ENCODE peak calls at places on chromosome 15, in four cellular contexts. K is fibroblast of lung, N is left ventricle myocardium inferior, C is neural progenitor cell. U is an unnamed sample. For H3K4me1, the result is how much of the 10 kb centered on the place peaks cover.

GRCh38 chr15:62248277-62248974 is 83.3 kb upstream of the C2CD4B start:
- DNase-seq in K (no peak), N (no peak), C (no peak), U (no peak)

GRCh38 chr15:76674883-76675282 is 230.3 kb downstream of the SCAPER start:
- DNase-seq in K (peak), N (no peak), C (no peak), U (no peak)

GRCh38 chr15:60761505-60761845 is 282.5 kb upstream of the ICE2 start:
- DNase-seq in K (no peak), N (no peak), C (no peak), U (no peak)

GRCh38 chr15:78752492-78753358 is 58.5 kb downstream of the ADAMTS7 start:
- DNase-seq in K (no peak), N (no peak), C (peak), U (peak)

GRCh38 chr15:79901958-79902357 is 5.1 kb upstream of the MTHFS start:
- DNase-seq in K (no peak), N (no peak), C (no peak), U (no peak)

GRCh38 chr15:35691176-35691761 is 145.3 kb upstream of the DPH6 start:
- DNase-seq in K (no peak), N (no peak), C (no peak), U (no peak)

GRCh38 chr15:36844453-36845094 is 255.8 kb downstream of the MEIS2 start:
- DNase-seq in K (peak), N (no peak), C (peak), U (no peak)

GRCh38 chr15:79811406-79812405 is 85.1 kb downstream of the MTHFS start:
- DNase-seq in K (peak), N (peak), C (no peak), U (peak)

GRCh38 chr15:85044251-85044853 is 62.7 kb downstream of the PDE8A start:
- DNase-seq in K (peak), N (no peak), C (peak), U (peak)

GRCh38 chr15:64099379-64099778 is 3.6 kb downstream of the SNX1 start:
- DNase-seq in K (no peak), N (no peak), C (no peak), U (no peak)

GRCh38 chr15:89486726-89487050 is 9.7 kb downstream of the RHCG start:
- DNase-seq in K (no peak), N (no peak), C (peak), U (peak)

GRCh38 chr15:88897456-88898194 is 2.3 kb upstream of the HAPLN3 start:
- DNase-seq in K (peak), N (peak), C (peak), U (peak)

GRCh38 chr15:31151301-31152233 is 50.0 kb upstream of the TRPM1 start:
- DNase-seq in K (no peak), N (no peak), C (no peak), U (no peak)

GRCh38 chr15:60477991-60478632 is 830 bp downstream of the ICE2 start:
- DNase-seq in K (peak), N (no peak), C (peak), U (no peak)

GRCh38 chr15:63465104-63465503 is 39.3 kb upstream of the USP3 start:
- DNase-seq in K (peak), N (no peak), C (no peak), U (no peak)

GRCh38 chr15:58066042-58066867 is 744 bp upstream of the ALDH1A2 start:
- DNase-seq in K (peak), N (peak), C (peak), U (peak)

GRCh38 chr15:35141743-35142356 is 56.8 kb upstream of the NANOGP8 start:
- DNase-seq in K (peak), N (no peak), C (no peak), U (no peak)

GRCh38 chr15:85579957-85580694 is 199.7 kb downstream of the AKAP13 start:
- DNase-seq in K (peak), N (peak), C (no peak), U (no peak)

GRCh38 chr15:62719316-62719715 is 323.2 kb upstream of the TPM1 start:
- DNase-seq in K (peak), N (no peak), C (no peak), U (no peak)

GRCh38 chr15:24955549-24955929 is 752 bp downstream of the SNRPN start:
- DNase-seq in K (no peak), N (peak), C (peak), U (peak)

GRCh38 chr15:25783607-25784131 is 79.5 kb downstream of the ATP10A start:
- DNase-seq in K (no peak), N (no peak), C (peak), U (no peak)

GRCh38 chr15:31397851-31398661 is 71.4 kb downstream of the KLF13 start:
- DNase-seq in K (no peak), N (peak), C (no peak), U (peak)

GRCh38 chr15:52520421-52520820 is 8.3 kb downstream of the MYO5A start:
- DNase-seq in K (no peak), N (no peak), C (no peak), U (no peak)

GRCh38 chr15:37046876-37047614 is 53.3 kb downstream of the MEIS2 start:
- DNase-seq in K (peak), N (no peak), C (peak), U (no peak)

GRCh38 chr15:93771429-93772020 is 459.8 kb upstream of the MCTP2 start:
- DNase-seq in K (no peak), N (no peak), C (no peak), U (no peak)

GRCh38 chr15:58980351-58980939 is 7.0 kb upstream of the RNF111 start:
- DNase-seq in K (peak), N (no peak), C (peak), U (no peak)

GRCh38 chr15:23859008-23859407 is 171.9 kb upstream of the NDN start:
- DNase-seq in K (no peak), N (no peak), C (no peak), U (no peak)

GRCh38 chr15:32824777-32825176 is 107.0 kb downstream of the GREM1 start:
- DNase-seq in K (peak), N (no peak), C (no peak), U (no peak)

GRCh38 chr15:91692596-91692995 is 160.9 kb upstream of the SLCO3A1 start:
- DNase-seq in K (no peak), N (no peak), C (no peak), U (no peak)

GRCh38 chr15:79442911-79443310 is 10.8 kb downstream of the MINAR1 start:
- DNase-seq in K (no peak), N (no peak), C (no peak), U (no peak)

GRCh38 chr15:29322407-29322806 is 52.8 kb upstream of the NSMCE3 start:
- DNase-seq in K (peak), N (no peak), C (peak), U (no peak)

GRCh38 chr15:85010472-85011209 is 29.0 kb downstream of the PDE8A start:
- DNase-seq in K (no peak), N (no peak), C (peak), U (no peak)

GRCh38 chr15:90291679-90292356 is 26.3 kb downstream of the NGRN start:
- DNase-seq in K (no peak), N (no peak), C (no peak), U (peak)

GRCh38 chr15:77786956-77787355 is 154.2 kb upstream of the LINGO1 start:
- DNase-seq in K (no peak), N (no peak), C (peak), U (no peak)

GRCh38 chr15:22888120-22888859 is 49.8 kb downstream of the NIPA2 start:
- DNase-seq in K (peak), N (no peak), C (no peak), U (no peak)

GRCh38 chr15:74265046-74265639 is 29.0 kb downstream of the CCDC33 start:
- DNase-seq in K (peak), N (no peak), C (peak), U (no peak)

GRCh38 chr15:95668201-95668600 is 662.3 kb upstream of the NR2F2 start:
- DNase-seq in K (no peak), N (no peak), C (no peak), U (no peak)

GRCh38 chr15:81061490-81062235 is 60.9 kb downstream of the TLNRD1 start:
- DNase-seq in K (peak), N (no peak), C (no peak), U (no peak)

GRCh38 chr15:101113114-101114005 is 138.5 kb downstream of the CHSY1 start:
- DNase-seq in K (no peak), N (no peak), C (no peak), U (no peak)

GRCh38 chr15:26028086-26028740 is 165.1 kb upstream of the ATP10A start:
- DNase-seq in K (peak), N (no peak), C (no peak), U (no peak)

GRCh38 chr15:69926721-69927120 is 171.0 kb downstream of the TLE3 start:
- DNase-seq in K (no peak), N (no peak), C (no peak), U (no peak)
- H3K4me1 ChIP-seq in K (under half), N (under half), C (under half), U (under half)

GRCh38 chr15:39783244-39783820 is 691 bp upstream of the FSIP1 start:
- DNase-seq in K (no peak), N (no peak), C (peak), U (no peak)

GRCh38 chr15:39784125-39784524 is 1.5 kb upstream of the FSIP1 start:
- DNase-seq in K (peak), N (no peak), C (no peak), U (no peak)

GRCh38 chr15:39785139-39785538 is 2.5 kb upstream of the FSIP1 start:
- DNase-seq in K (no peak), N (no peak), C (no peak), U (no peak)

GRCh38 chr15:39785806-39786205 is 3.2 kb upstream of the FSIP1 start:
- DNase-seq in K (no peak), N (no peak), C (no peak), U (no peak)

DNA sequence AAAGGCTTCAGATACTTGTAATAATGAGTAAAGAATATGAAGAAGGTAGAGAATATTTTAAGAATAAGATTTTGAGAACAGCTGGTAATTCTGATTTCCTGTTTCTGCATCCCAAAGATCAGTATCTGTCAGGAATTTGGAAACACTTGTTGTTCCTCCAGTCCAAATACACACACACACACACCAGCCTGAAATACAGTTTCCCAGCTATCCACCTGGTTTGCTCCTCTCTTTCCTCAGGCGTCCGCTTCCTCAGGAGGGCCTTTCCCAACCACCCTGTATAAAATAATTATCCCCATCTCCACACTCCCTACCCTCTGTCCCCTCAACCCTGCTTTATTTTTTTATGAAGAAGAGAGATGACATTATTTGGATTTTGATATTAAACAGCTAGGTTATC is 2.0 kb upstream of the FSIP1 start:
- DNase-seq in K (no peak), N (no peak), C (no peak), U (no peak)
- H3K4me3 ChIP-seq in K (no peak), N (no peak), C (no peak), U (no peak)

GRCh38 chr15:83378921-83379561 is 68.1 kb upstream of the SH3GL3 start:
- DNase-seq in K (no peak), N (no peak), C (no peak), U (no peak)

GRCh38 chr15:83379574-83379973 is 67.6 kb upstream of the SH3GL3 start:
- DNase-seq in K (peak), N (no peak), C (no peak), U (no peak)

GRCh38 chr15:83380026-83380425 is 67.1 kb upstream of the SH3GL3 start:
- DNase-seq in K (peak), N (no peak), C (no peak), U (no peak)

GRCh38 chr15:83380682-83381081 is 66.5 kb upstream of the SH3GL3 start:
- DNase-seq in K (peak), N (peak), C (peak), U (peak)
- TF ChIP-seq CTCF in K (peak), N (peak), C (peak), U (peak)

GRCh38 chr15:68345481-68345880 is 67.9 kb downstream of the FEM1B start:
- DNase-seq in K (no peak), N (no peak), C (no peak), U (no peak)

GRCh38 chr15:68344600-68344999 is 67.1 kb downstream of the FEM1B start:
- DNase-seq in K (no peak), N (no peak), C (no peak), U (no peak)

GRCh38 chr15:68341851-68342336 is 64.3 kb downstream of the FEM1B start:
- DNase-seq in K (no peak), N (no peak), C (no peak), U (no peak)

GRCh38 chr15:68342351-68342750 is 64.8 kb downstream of the FEM1B start:
- DNase-seq in K (no peak), N (no peak), C (no peak), U (no peak)

DNA sequence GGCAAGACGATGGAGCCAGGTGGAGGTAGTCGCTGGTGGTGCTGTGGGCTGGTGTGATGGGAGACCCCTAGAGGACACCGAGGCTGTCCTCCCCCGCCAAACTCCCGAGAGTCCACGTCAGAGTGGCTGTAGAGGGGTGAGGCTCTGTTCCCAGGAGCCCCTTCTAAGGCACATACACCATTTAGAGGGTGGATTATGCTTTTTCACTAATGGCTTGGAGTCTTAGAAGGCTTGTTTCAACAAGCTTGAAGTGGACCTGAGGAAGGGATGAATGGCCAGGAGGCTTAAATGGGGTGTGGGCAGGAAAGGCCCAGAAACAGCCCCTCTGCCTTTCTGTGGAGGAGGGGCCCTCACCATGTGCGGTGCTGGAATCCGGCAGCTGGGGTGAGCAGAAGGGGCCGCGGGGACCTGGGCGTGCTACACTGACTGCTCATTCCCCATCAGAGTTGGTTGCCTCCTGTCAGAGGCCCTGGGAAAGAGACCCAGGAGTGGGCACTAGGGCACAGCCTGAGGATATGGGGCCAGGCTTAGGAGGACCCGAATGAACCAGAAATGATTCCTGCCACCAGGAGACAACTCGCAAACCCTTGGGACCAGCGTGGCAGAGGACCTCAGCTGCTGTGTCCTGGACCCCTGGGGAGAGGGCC is 66.2 kb downstream of the FEM1B start:
- DNase-seq in K (no peak), N (no peak), C (no peak), U (no peak)
- H3K4me1 ChIP-seq in K (under half), N (half or more), C (under half), U (under half)

DNA sequence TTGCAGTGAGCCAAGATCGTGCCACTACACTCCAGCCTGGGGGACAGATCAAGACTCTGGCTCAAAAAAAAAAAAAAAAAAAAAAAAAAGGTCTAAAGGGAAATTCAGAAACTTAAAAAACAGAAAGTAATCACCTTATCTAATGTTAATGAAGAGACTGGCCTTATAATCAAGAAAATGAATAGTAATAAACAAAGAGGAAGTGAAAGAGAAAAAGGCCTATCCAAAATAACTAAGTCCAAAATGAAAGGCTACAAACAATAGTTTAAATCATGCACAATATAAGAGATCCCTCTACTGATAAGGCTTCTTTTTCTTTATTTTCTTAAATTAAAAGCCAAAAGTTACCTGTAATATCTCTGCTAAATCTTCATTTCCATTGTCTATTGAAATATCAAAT is 37.1 kb upstream of the HDC start:
- DNase-seq in K (no peak), N (no peak), C (no peak), U (no peak)
- H3K4me3 ChIP-seq in K (no peak), N (no peak), C (no peak), U (no peak)

DNA sequence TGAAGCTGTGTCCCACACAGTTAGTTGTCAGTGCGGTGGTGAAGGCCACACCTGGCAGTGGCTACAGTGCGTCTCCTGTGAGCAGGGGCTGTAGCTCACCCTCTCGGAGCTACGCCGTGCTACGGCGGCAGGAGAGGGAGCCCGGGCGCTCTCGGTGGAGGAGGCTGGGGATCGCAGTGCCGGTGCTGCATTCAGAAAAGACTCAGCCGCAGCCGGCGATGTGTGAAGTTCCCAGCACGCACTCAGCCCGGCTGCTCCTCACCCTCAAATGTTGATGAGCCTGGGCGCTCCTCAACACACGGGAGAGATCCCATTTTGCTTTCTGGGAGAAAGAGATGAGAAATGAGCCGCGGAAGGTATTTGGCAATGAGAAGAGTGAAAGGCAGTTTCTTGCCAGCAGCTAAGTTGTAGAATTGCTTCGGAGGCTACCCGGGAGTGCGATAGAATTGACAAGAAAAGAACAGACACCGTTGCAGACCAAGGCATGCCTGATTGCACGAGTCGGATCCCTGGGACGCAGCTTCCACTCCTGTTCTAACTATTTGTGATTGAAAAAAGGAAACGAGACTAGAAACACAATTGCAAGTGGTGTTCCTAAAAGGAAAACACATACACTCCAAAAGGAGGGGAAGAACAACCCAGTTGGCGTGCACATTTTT is at the start of gene UNC13C:
- DNase-seq in K (no peak), N (peak), C (peak), U (peak)
- TF ChIP-seq CTCF in K (no peak), N (no peak), C (no peak), U (no peak)

GRCh38 chr15:42366151-42366550 is 6.8 kb downstream of the CAPN3 start:
- DNase-seq in K (no peak), N (no peak), C (no peak), U (no peak)

GRCh38 chr15:42367041-42367440 is 7.7 kb downstream of the CAPN3 start:
- DNase-seq in K (no peak), N (no peak), C (no peak), U (no peak)

GRCh38 chr15:42363942-42364341 is 4.6 kb downstream of the CAPN3 start:
- DNase-seq in K (no peak), N (no peak), C (no peak), U (no peak)

GRCh38 chr15:42363487-42363886 is 4.2 kb downstream of the CAPN3 start:
- DNase-seq in K (no peak), N (no peak), C (no peak), U (no peak)

DNA sequence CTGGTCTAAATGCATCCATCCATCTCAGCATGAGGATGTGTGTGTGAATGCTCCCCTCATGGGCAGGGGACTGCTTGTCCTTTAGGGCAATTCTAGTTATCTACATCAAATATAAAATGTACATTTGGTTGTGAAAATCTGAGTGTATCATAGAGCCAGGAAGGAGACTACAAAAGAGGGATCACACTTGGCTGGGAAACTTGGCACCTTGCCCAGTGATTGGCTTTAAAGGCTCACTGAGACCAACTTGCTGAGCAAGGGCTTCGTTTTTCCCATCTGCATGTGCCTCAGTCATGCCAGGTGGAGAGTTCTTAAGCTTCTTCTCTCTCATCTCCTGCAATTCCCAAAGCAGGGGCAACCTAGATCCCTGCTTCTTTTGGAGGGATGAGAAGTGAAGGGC is 5.2 kb downstream of the CAPN3 start:
- DNase-seq in K (no peak), N (no peak), C (no peak), U (peak)
- H3K4me1 ChIP-seq in K (under half), N (under half), C (under half), U (under half)

U was measured in BE2C.